ENCODE peak calls at places on chromosomes 4 and X, in five cellular contexts. C is SK-N-SH, S is Karpas-422, K is H9, Y is IMR-90. T is an unnamed sample.
A peak's percentile ranks its signal among the peaks of the same experiment; 100 is the strongest.

GRCh38 chr4:15756361-15756861 is 21.7 kb upstream of the CD38 start:
- DNase-seq in K (no peak), C (no peak), Y (peak; percentile 26), S (peak; percentile 72), T (peak; percentile 67)

GRCh38 chr4:52721968-52722814 is 29.0 kb downstream of the ERVMER34-1 start:
- DNase-seq in K (peak; percentile 99), C (peak; percentile 95), S (peak; percentile 99), Y (peak; percentile 97), T (peak; percentile 97)

GRCh38 chrX:10254746-10255145 is 98.0 kb downstream of the CLCN4 start:
- DNase-seq in Y (no peak), K (no peak), S (peak; percentile 45), C (peak; percentile 8), T (no peak)

GRCh38 chrX:106331606-106332005 is 163.5 kb downstream of the PWWP3B start:
- DNase-seq in Y (no peak), K (no peak), C (no peak), S (peak; percentile 45), T (peak; percentile 31)

GRCh38 chrX:40174594-40175415 is 77.0 kb upstream of the BCOR start:
- DNase-seq in K (peak; percentile 75), C (peak; percentile 70), Y (no peak), S (peak; percentile 68), T (peak; percentile 75)

GRCh38 chrX:363621-364375 is 22.9 kb downstream of the PPP2R3B start:
- DNase-seq in C (no peak), K (no peak), Y (no peak), S (no peak), T (no peak)

GRCh38 chr4:150315175-150315574 is 236.9 kb downstream of the DCLK2 start:
- DNase-seq in Y (no peak), C (no peak), K (no peak), S (no peak), T (no peak)

GRCh38 chrX:12804655-12805054 is 13.4 kb downstream of the PRPS2 start:
- DNase-seq in K (no peak), Y (no peak), S (no peak), C (no peak), T (no peak)

GRCh38 chr4:152316969-152317368 is 218.9 kb downstream of the FBXW7 start:
- DNase-seq in Y (peak; percentile 71), K (no peak), S (no peak), C (no peak), T (no peak)

GRCh38 chr4:185117300-185117934 is 25.6 kb upstream of the SLC25A4 start:
- DNase-seq in K (no peak), S (no peak), C (no peak), Y (no peak), T (no peak)

GRCh38 chr4:87975466-87975865 is at the start of gene SPP1:
- DNase-seq in C (peak; percentile 43), Y (peak; percentile 13), S (peak; percentile 56), K (peak; percentile 88), T (peak; percentile 47)

GRCh38 chrX:43882294-43882681 is at the start of gene MAOB:
- DNase-seq in K (peak; percentile 45), C (peak; percentile 82), Y (no peak), S (no peak), T (no peak)

GRCh38 chrX:76555816-76556215 is 128.3 kb downstream of the MAGEE1 start:
- DNase-seq in C (peak; percentile 2), S (peak; percentile 86), Y (peak; percentile 22), K (peak; percentile 51), T (peak; percentile 61)

GRCh38 chr4:104416725-104417363 is 77.8 kb downstream of the CXXC4 start:
- DNase-seq in C (no peak), K (peak; percentile 41), S (no peak), Y (no peak), T (no peak)

GRCh38 chrX:19867938-19868337 is 19.5 kb downstream of the SH3KBP1 start:
- DNase-seq in Y (no peak), S (no peak), C (no peak), K (no peak), T (no peak)

GRCh38 chrX:19865567-19866363 is 21.6 kb downstream of the SH3KBP1 start:
- DNase-seq in Y (no peak), K (no peak), C (no peak), S (peak; percentile 63), T (no peak)

GRCh38 chrX:19866626-19867410 is 20.6 kb downstream of the SH3KBP1 start:
- DNase-seq in K (no peak), Y (no peak), C (no peak), S (no peak), T (no peak)

GRCh38 chrX:19869195-19869594 is 18.2 kb downstream of the SH3KBP1 start:
- DNase-seq in S (peak; percentile 60), C (no peak), K (no peak), Y (no peak), T (peak; percentile 48)

DNA sequence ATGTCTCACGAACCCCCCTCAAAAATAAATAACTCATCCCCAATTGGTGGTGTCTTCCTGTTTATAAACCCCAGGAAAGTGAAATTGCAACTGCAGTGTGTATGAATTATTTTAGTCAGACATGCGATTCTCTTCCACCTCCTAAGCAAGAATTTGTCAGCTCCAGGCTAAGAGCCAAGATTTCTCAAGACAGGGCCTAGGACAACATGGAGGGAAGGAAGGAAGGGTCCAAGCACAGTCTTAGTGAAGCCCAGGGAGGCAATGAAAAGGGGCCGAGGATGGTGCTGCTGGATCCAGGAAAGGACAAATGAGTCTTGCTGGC is 20.0 kb downstream of the SH3KBP1 start:
- DNase-seq in K (no peak), Y (peak; percentile 79), S (no peak), C (no peak), T (no peak)
- H3K4me1 ChIP-seq in K (no peaks in the 10 kb centered on the region), Y (peaks cover 13% of the 10 kb centered on the region), S (peaks cover 95% of the 10 kb centered on the region), C (peaks cover 6% of the 10 kb centered on the region), T (peaks cover 95% of the 10 kb centered on the region)

GRCh38 chr4:26030260-26030667 is 116.2 kb downstream of the SMIM20 start:
- DNase-seq in S (no peak), C (no peak), Y (no peak), K (peak; percentile 88), T (no peak)
- H3K4me2 ChIP-seq in S (no peak overlapping the region), C (no peak overlapping the region), Y (no peak overlapping the region), K (peak overlapping the region; percentile 83), T (no peak overlapping the region)

DNA sequence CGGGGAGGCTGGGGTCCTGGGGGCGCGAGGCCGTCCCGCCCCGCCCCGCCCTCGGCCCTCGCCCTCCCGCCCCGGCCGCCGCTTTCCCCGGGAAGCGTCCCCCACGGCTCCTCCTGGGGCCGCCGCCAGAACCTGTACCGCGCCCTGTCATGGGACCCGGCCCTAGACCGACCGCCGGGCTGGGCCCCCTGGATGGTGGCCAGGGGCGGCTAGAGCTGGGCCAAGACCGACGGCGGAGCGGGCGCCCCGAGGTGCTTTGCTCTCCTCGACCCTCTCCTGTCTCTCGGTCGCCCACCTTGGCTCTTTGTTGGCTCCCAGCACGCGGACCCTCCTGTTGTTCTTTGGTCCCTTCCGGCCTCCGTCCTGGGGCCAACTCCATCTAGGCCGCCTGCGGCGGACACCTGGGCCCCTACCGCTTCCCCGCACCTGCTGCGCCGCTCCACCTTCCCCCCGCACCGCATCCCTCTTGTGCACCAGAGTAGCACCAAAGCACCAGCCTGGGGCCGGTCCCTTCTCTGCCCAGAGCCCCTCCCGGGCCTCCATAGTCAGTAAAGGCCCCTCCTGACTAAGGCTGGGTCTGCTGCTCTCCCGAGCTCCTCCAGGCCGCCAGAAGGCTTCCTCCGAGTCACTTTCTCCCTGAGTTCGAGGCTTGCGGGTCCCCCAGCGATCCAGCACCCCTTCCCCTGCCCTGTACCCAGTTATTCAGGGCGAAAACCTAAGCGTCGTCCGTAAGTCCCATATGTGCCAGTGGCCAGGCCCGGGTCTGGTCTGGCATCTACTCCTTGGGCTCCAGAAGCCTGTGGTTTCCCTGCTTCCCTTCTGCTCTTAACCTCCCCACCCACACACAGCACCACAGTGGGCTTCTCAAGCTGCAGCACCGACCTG is 587 bp downstream of the TACC3 start:
- DNase-seq in C (peak; percentile 34), Y (no peak), K (peak; percentile 27), S (peak; percentile 62), T (peak; percentile 66)
- H3K4me1 ChIP-seq in C (peaks cover 14% of the 10 kb centered on the region), Y (peaks cover 15% of the 10 kb centered on the region), K (no peaks in the 10 kb centered on the region), S (peaks cover 40% of the 10 kb centered on the region), T (peaks cover 72% of the 10 kb centered on the region)

GRCh38 chr4:73844806-73845205 is 8.3 kb upstream of the PF4V1 start:
- DNase-seq in Y (no peak), C (no peak), K (no peak), S (no peak), T (no peak)
- H3K4me2 ChIP-seq in Y (no peak overlapping the region), C (no peak overlapping the region), K (no peak overlapping the region), S (no peak overlapping the region), T (no peak overlapping the region)

GRCh38 chr4:98518555-98519267 is 139.7 kb downstream of the TSPAN5 start:
- DNase-seq in C (no peak), Y (no peak), K (no peak), S (peak; percentile 95), T (peak; percentile 22)

GRCh38 chr4:98522603-98523395 is 135.6 kb downstream of the TSPAN5 start:
- DNase-seq in S (no peak), K (no peak), Y (peak; percentile 92), C (no peak), T (no peak)

GRCh38 chr4:98519268-98519993 is 139.0 kb downstream of the TSPAN5 start:
- DNase-seq in S (peak; percentile 52), Y (peak; percentile 76), K (no peak), C (no peak), T (no peak)

GRCh38 chr4:98522062-98522461 is 136.3 kb downstream of the TSPAN5 start:
- DNase-seq in S (peak; percentile 56), Y (no peak), C (no peak), K (no peak), T (no peak)

DNA sequence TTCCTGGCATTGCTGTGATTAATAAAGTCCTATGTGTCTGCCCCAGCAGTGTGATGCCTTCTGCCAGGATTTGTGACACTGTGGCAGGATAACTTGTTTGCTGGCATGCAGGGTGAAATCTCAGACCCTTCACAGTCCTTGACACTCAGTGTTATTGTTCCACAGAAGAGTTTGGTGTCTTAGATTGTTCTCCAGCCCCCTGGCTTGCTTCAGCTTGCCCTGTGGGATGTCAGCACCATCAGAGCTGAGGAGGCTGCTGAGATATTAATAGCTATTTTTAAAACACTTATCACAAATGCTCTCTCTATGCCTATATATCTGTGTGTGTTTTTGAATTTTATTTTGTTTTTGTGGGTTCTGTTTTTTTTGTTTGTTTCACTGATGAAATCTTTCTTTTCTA is 136.9 kb downstream of the TSPAN5 start:
- DNase-seq in C (no peak), S (no peak), K (no peak), Y (no peak), T (no peak)
- H3K4me1 ChIP-seq in C (peaks cover 71% of the 10 kb centered on the region), S (peaks cover 82% of the 10 kb centered on the region), K (no peaks in the 10 kb centered on the region), Y (peaks cover 37% of the 10 kb centered on the region), T (peaks cover 9% of the 10 kb centered on the region)

GRCh38 chr4:141107927-141108326 is 25.3 kb downstream of the RNF150 start:
- DNase-seq in K (no peak), C (no peak), Y (no peak), S (no peak), T (no peak)

GRCh38 chr4:141099326-141099725 is 33.9 kb downstream of the RNF150 start:
- DNase-seq in S (no peak), Y (peak; percentile 51), K (no peak), C (no peak), T (no peak)

GRCh38 chr4:141098163-141098562 is 35.1 kb downstream of the RNF150 start:
- DNase-seq in C (no peak), S (no peak), K (no peak), Y (no peak), T (no peak)

GRCh38 chr4:141102367-141102766 is 30.9 kb downstream of the RNF150 start:
- DNase-seq in C (peak; percentile 58), Y (peak; percentile 80), S (no peak), K (no peak), T (no peak)
- H3K4me2 ChIP-seq in C (peak overlapping the region; percentile 62), Y (no peak overlapping the region), S (no peak overlapping the region), K (no peak overlapping the region), T (no peak overlapping the region)